ENCODE peak calls at places on chromosomes 2 and 18, in seven cellular contexts. U, S, I, D, F, R and N are unnamed samples.

GRCh38 chr2:439540-440465 is 151.9 kb upstream of the ALKAL2 start:
- DNase-seq in I (no peak), F (no peak), S (no peak), D (no peak), R (no peak), U (no peak), N (no peak)

GRCh38 chr2:2613279-2614199 is 282.5 kb upstream of the MYT1L start:
- DNase-seq in S (peak; percentile 82), F (peak; percentile 83), D (peak; percentile 95), I (peak; percentile 82), R (peak; percentile 94), U (peak; percentile 93), N (no peak)

GRCh38 chr18:50817898-50818250 is 1.9 kb downstream of the MRO start:
- DNase-seq in R (no peak), I (no peak), U (no peak), F (no peak), D (no peak), S (no peak), N (no peak)

GRCh38 chr2:84271987-84272386 is 187.1 kb downstream of the SUCLG1 start:
- DNase-seq in I (no peak), S (no peak), U (no peak), R (no peak), D (no peak), F (no peak), N (no peak)

GRCh38 chr18:31303771-31304170 is 14.2 kb upstream of the DSG1 start:
- DNase-seq in S (no peak), R (no peak), F (no peak), I (no peak), D (no peak), U (no peak), N (no peak)

GRCh38 chr2:67290451-67290991 is 106.6 kb upstream of the ETAA1 start:
- DNase-seq in F (no peak), I (no peak), R (no peak), S (no peak), U (no peak), D (no peak), N (no peak)

GRCh38 chr18:46677609-46678470 is 20.8 kb upstream of the LOXHD1 start:
- DNase-seq in U (no peak), F (no peak), D (no peak), I (peak; percentile 59), R (no peak), S (no peak), N (peak; percentile 20)

GRCh38 chr18:2313332-2313731 is 258.0 kb downstream of the METTL4 start:
- DNase-seq in I (no peak), U (no peak), D (no peak), R (no peak), F (no peak), S (no peak), N (no peak)

GRCh38 chr2:233671290-233672161 is at the start of gene UGT1A9:
- DNase-seq in F (no peak), U (no peak), R (no peak), I (no peak), S (no peak), D (no peak), N (no peak)

GRCh38 chr2:86000131-86000937 is 105.4 kb downstream of the POLR1A start:
- DNase-seq in F (no peak), R (no peak), U (no peak), D (no peak), S (no peak), I (no peak), N (no peak)

GRCh38 chr2:213562539-213563180 is 278.4 kb downstream of the SPAG16 start:
- DNase-seq in R (no peak), U (no peak), S (no peak), D (no peak), I (no peak), F (no peak), N (no peak)

GRCh38 chr2:32632089-32632488 is 4.2 kb downstream of the TTC27 start:
- DNase-seq in F (no peak), D (no peak), I (no peak), R (no peak), S (no peak), U (peak; percentile 19), N (peak; percentile 4)

GRCh38 chr2:128813352-128814034 is 494.8 kb upstream of the HS6ST1 start:
- DNase-seq in I (no peak), F (no peak), S (no peak), R (no peak), D (no peak), U (no peak), N (no peak)

GRCh38 chr2:160703648-160704585 is 210.3 kb upstream of the RBMS1 start:
- DNase-seq in U (peak; percentile 21), R (peak; percentile 78), F (no peak), S (peak; percentile 42), D (peak; percentile 78), I (peak; percentile 55), N (peak; percentile 68)

GRCh38 chr2:207873794-207874193 is 104.1 kb upstream of the FZD5 start:
- DNase-seq in D (no peak), S (no peak), F (no peak), I (no peak), R (no peak), U (no peak), N (no peak)

GRCh38 chr2:235582081-235582686 is 88.3 kb downstream of the AGAP1 start:
- DNase-seq in R (no peak), D (no peak), U (no peak), F (no peak), S (no peak), I (no peak), N (no peak)

GRCh38 chr18:45050712-45051639 is 370.3 kb downstream of the SETBP1 start:
- DNase-seq in S (no peak), R (no peak), I (peak; percentile 27), U (no peak), D (no peak), F (no peak), N (no peak)

GRCh38 chr2:2328847-2329246 is 2.2 kb downstream of the MYT1L start:
- DNase-seq in I (peak; percentile 64), U (no peak), F (no peak), R (peak; percentile 70), D (peak; percentile 91), S (no peak), N (peak; percentile 93)

GRCh38 chr2:231810905-231811304 is 24.7 kb downstream of the COPS7B start:
- DNase-seq in D (no peak), I (peak; percentile 27), F (no peak), U (no peak), S (no peak), R (no peak), N (no peak)

GRCh38 chr2:71558300-71559051 is 105.1 kb downstream of the DYSF start:
- DNase-seq in F (no peak), R (no peak), I (no peak), S (no peak), D (no peak), U (no peak), N (no peak)

GRCh38 chr18:3340682-3341097 is 78.8 kb downstream of the MYL12B start:
- DNase-seq in I (no peak), D (no peak), U (no peak), R (no peak), S (no peak), F (no peak), N (no peak)

GRCh38 chr18:12659904-12660605 is 2.1 kb upstream of the SPIRE1 start:
- DNase-seq in F (peak; percentile 27), S (peak; percentile 60), I (peak; percentile 82), D (peak; percentile 58), R (no peak), U (peak; percentile 35), N (peak; percentile 64)